ENCODE peak calls at places on chromosomes 7 and 10, in nine cellular contexts. A is mammary epithelial cell; F is heart right ventricle; O is psoas muscle; Z is AG04450; J is CD4-positive, alpha-beta T cell; S is SK-N-SH; N is dorsolateral prefrontal cortex; M is GM23338. X is an unnamed sample.

GRCh38 chr7:30029696-30030095 is 1.5 kb downstream of the PLEKHA8 start:
- DNase-seq in A (peak; percentile 16), F (no peak), O (no peak), Z (no peak), J (no peak), S (no peak), N (no peak), M (no peak), X (no peak)

GRCh38 chr10:43479275-43479674 is 42.4 kb downstream of the ZNF487 start:
- DNase-seq in A (no peak), F (no peak), O (no peak), Z (no peak), J (no peak), S (no peak), N (no peak), M (no peak), X (no peak)

GRCh38 chr10:126171555-126171954 is 216.7 kb downstream of the ADAM12 start:
- DNase-seq in A (no peak), F (no peak), O (no peak), Z (no peak), J (no peak), S (no peak), N (no peak), M (no peak), X (no peak)

GRCh38 chr7:133452611-133453010 is 199.7 kb downstream of the EXOC4 start:
- DNase-seq in A (no peak), F (no peak), O (no peak), Z (no peak), J (no peak), S (no peak), N (no peak), M (no peak), X (no peak)

GRCh38 chr7:32948202-32948601 is 9.0 kb upstream of the FKBP9 start:
- DNase-seq in A (no peak), F (no peak), O (no peak), Z (no peak), J (no peak), S (no peak), N (no peak), M (peak; percentile 25), X (no peak)

GRCh38 chr7:148501707-148502139 is 88.8 kb upstream of the C7orf33 start:
- DNase-seq in A (no peak), F (no peak), O (no peak), Z (no peak), J (no peak), S (no peak), N (peak; percentile 44), M (peak; percentile 76), X (peak; percentile 36)

GRCh38 chr10:75143353-75143752 is 31.9 kb downstream of the SAMD8 start:
- DNase-seq in A (peak; percentile 46), F (no peak), O (no peak), Z (no peak), J (no peak), S (no peak), N (no peak), M (no peak), X (no peak)

GRCh38 chr7:39761435-39761834 is 138.1 kb downstream of the RALA start:
- DNase-seq in A (peak; percentile 82), F (no peak), O (no peak), Z (no peak), J (no peak), S (no peak), N (no peak), M (no peak), X (no peak)

GRCh38 chr10:101563007-101563406 is 25.1 kb downstream of the POLL start:
- DNase-seq in A (no peak), F (no peak), O (peak; percentile 4), Z (no peak), J (no peak), S (no peak), N (no peak), M (no peak), X (no peak)

GRCh38 chr7:155007947-155008346 is 5.0 kb upstream of the PAXIP1 start:
- DNase-seq in A (no peak), F (no peak), O (no peak), Z (no peak), J (peak; percentile 14), S (peak; percentile 60), N (no peak), M (peak; percentile 86), X (no peak)

GRCh38 chr7:104584620-104585019 is 256.2 kb downstream of the LHFPL3 start:
- DNase-seq in A (no peak), F (no peak), O (no peak), Z (no peak), J (no peak), S (no peak), N (no peak), M (no peak), X (no peak)

GRCh38 chr10:6136215-6137201 is 47.7 kb downstream of the RBM17 start:
- DNase-seq in A (peak; percentile 78), F (no peak), O (no peak), Z (peak; percentile 32), J (no peak), S (peak; percentile 29), N (no peak), M (no peak), X (no peak)

GRCh38 chr7:54397836-54398612 is 144.2 kb upstream of the VSTM2A start:
- DNase-seq in A (no peak), F (no peak), O (no peak), Z (no peak), J (no peak), S (no peak), N (no peak), M (peak; percentile 8), X (no peak)

GRCh38 chr7:391961-392524 is 102.1 kb downstream of the FOXL3 start:
- DNase-seq in A (no peak), F (no peak), O (peak; percentile 37), Z (no peak), J (no peak), S (peak; percentile 22), N (peak; percentile 21), M (no peak), X (peak; percentile 60)

DNA sequence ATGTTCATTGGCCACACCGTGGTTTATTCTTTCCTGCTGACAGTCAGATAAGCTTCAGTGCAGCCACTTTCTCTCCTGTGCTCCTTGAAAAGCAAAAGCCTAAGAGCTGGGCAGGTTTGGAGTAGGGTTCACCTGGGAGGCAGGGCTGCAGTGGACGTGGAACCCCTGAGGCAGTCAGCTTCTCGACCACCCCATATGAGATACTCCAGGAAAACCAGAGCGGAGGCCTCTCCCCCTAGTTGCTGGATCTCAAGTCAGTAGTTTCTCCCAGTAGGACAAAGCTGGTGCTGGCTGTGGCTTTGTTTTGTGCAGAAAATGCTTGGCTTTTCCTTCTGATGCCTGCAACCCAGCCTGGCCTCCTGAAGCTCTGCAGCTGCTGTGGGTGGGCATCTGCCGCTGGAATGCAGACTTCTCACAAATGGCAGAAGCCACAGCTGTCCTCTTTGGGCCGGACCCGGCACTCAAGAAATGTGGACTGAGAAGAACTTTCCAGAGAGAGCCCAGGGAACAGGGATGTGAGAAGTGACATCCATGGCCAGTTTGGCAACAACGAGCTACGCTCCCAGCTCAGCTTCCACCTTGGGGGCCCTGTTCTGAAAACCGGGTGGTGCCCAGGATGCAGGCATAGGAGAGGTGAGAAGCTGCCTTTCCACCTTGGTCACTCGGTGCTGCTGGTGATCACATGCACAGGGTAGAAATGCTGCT is 276.6 kb upstream of the TCERG1L start:
- DNase-seq in A (no peak), F (no peak), O (no peak), Z (no peak), J (no peak), S (no peak), N (no peak), M (no peak), X (no peak)
- TF ChIP-seq CTCF in A (no peak), F (no peak), O (no peak), Z (no peak), J (no peak), S (no peak), N (no peak), M (no peak), X (no peak)

GRCh38 chr10:121818599-121818998 is 109.2 kb downstream of the ATE1 start:
- DNase-seq in A (no peak), F (no peak), O (no peak), Z (no peak), J (no peak), S (no peak), N (no peak), M (no peak), X (no peak)
- H3K27ac ChIP-seq in A (no peak overlapping the region), F (no peak overlapping the region), O (no peak overlapping the region), Z (no peak overlapping the region), J (no peak overlapping the region), S (no peak overlapping the region), N (no peak overlapping the region), M (no peak overlapping the region), X (no peak overlapping the region)

DNA sequence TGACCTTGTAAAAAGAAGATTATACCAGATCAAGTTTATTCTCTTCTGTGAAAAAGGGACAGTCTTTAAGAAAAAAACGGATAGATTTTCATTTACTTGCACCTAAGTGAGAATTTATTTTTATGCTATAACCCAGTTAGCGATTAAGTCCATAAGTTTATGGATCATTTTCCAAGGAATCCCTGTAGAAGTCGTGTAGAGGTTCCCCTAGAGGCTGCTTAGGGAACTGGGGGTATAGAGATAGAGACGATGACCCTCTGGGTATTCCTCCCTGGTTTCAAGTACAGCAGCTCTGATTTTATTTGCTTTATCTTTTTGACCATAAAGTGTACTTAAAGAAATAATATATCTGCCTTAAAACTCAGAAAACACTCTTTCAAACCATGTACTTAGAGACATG is 648.4 kb upstream of the LRRTM3 start:
- DNase-seq in A (no peak), F (no peak), O (no peak), Z (no peak), J (no peak), S (no peak), N (no peak), M (peak; percentile 51), X (no peak)
- TF ChIP-seq CTCF in A (peak; percentile 21), F (no peak), O (no peak), Z (peak; percentile 32), J (no peak), S (peak; percentile 40), N (peak; percentile 19), M (peak; percentile 68), X (no peak)

DNA sequence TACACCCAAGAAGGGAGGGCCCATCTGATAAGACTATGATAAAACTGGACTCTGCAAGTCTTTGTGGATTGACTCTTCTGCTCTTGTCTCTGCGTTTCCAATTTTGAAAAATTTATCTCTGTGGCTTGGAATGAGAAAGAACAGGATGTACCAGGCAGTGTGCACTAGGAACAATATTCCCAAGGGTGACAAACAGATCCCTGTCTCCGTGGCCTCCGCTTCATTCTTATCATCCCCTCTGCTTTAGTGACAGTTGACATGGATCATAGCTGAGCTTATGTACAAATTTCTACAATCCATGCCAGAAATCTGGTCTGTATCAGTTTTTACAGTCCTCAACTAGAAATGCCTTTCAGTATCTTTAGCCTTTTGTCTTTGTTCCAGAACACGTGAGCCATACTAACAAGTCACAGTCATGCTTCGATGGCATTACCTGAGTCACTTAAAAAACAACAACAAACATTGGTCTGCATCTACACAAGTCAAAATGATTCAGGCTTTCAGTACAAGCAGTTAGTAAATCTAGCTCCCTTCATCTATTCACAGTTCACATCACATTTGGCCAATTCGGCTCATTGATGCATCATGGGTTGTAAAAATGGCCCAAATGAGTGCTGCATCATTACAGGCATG is 393.6 kb upstream of the CELF2 start:
- DNase-seq in A (no peak), F (no peak), O (no peak), Z (no peak), J (no peak), S (no peak), N (no peak), M (no peak), X (no peak)
- H3K27ac ChIP-seq in A (no peak overlapping the region), F (peak overlapping the region; percentile 62), O (no peak overlapping the region), Z (no peak overlapping the region), J (no peak overlapping the region), S (no peak overlapping the region), N (peak overlapping the region; percentile 64), M (no peak overlapping the region), X (no peak overlapping the region)

X was measured in left lung.